ENCODE peak calls at places on chromosomes 7 and 10, in ten cellular contexts. D is NCI-H2081; I is tibial artery; C is adrenal gland; G is stimulated activated CD8-positive, alpha-beta memory T cell treated with anti-CD3 and anti-CD28 coated beads, Interleukin-2, amount 100 ng/mL, for 1 hour; Q is ACHN; X is RWPE1; T is fibroblast of gingiva; U is stimulated activated CD4-positive, alpha-beta T cell treated with anti-CD3 and anti-CD28 coated beads, Interleukin-12 subunit alpha, Interleukin-12 subunit beta, amount 100 ng/mL, for 4 hours; L is fibroblast of the conjunctiva. K is an unnamed sample.

GRCh38 chr10:47291682-47292081 is 8.3 kb upstream of the GDF10 start:
- DNase-seq in D (no peak), I (peak), C (no peak), G (no peak), Q (no peak), X (no peak), T (no peak), U (no peak), L (no peak), K (no peak)

GRCh38 chr10:48292616-48293015 is 13.9 kb upstream of the MAPK8 start:
- DNase-seq in D (no peak), I (no peak), C (no peak), G (no peak), Q (no peak), X (no peak), T (no peak), U (no peak), L (no peak), K (no peak)

GRCh38 chr10:69383485-69384089 is 33.1 kb downstream of the TACR2 start:
- DNase-seq in D (no peak), I (no peak), C (no peak), G (no peak), Q (peak), X (no peak), T (peak), U (no peak), L (peak), K (no peak)

GRCh38 chr10:5985029-5985428 is 7.7 kb upstream of the IL15RA start:
- DNase-seq in D (no peak), I (no peak), C (no peak), G (no peak), Q (no peak), X (no peak), T (no peak), U (no peak), L (no peak), K (no peak)

GRCh38 chr7:129670636-129671035 is 59.1 kb downstream of the NRF1 start:
- DNase-seq in D (no peak), I (no peak), C (no peak), G (no peak), Q (no peak), X (no peak), T (no peak), U (no peak), L (no peak), K (no peak)

GRCh38 chr10:28593811-28594210 is 60.9 kb downstream of the WAC start:
- DNase-seq in D (no peak), I (no peak), C (no peak), G (no peak), Q (no peak), X (no peak), T (no peak), U (no peak), L (no peak), K (no peak)

GRCh38 chr7:150950496-150951180 is 27.5 kb downstream of the KCNH2 start:
- DNase-seq in D (no peak), I (no peak), C (no peak), G (no peak), Q (no peak), X (no peak), T (no peak), U (no peak), L (no peak), K (no peak)

GRCh38 chr10:4162571-4163286 is 377.7 kb upstream of the KLF6 start:
- DNase-seq in D (no peak), I (no peak), C (no peak), G (no peak), Q (no peak), X (no peak), T (no peak), U (no peak), L (no peak), K (no peak)

GRCh38 chr10:91528768-91529167 is 104.1 kb downstream of the PPP1R3C start:
- DNase-seq in D (no peak), I (no peak), C (no peak), G (no peak), Q (no peak), X (no peak), T (no peak), U (no peak), L (no peak), K (no peak)

GRCh38 chr10:91901784-91902677 is 7.3 kb downstream of the FGFBP3 start:
- DNase-seq in D (peak), I (no peak), C (peak), G (peak), Q (peak), X (peak), T (peak), U (peak), L (peak), K (peak)

GRCh38 chr7:24767878-24768569 is 10.8 kb upstream of the GSDME start:
- DNase-seq in D (no peak), I (no peak), C (no peak), G (no peak), Q (no peak), X (no peak), T (no peak), U (no peak), L (no peak), K (no peak)

GRCh38 chr7:47847207-47847606 is 101.1 kb downstream of the PKD1L1 start:
- DNase-seq in D (no peak), I (no peak), C (no peak), G (no peak), Q (no peak), X (no peak), T (no peak), U (no peak), L (no peak), K (no peak)

GRCh38 chr7:17971392-17971791 is 31.1 kb upstream of the SNX13 start:
- DNase-seq in D (no peak), I (no peak), C (no peak), G (no peak), Q (peak), X (peak), T (peak), U (no peak), L (no peak), K (peak)

K was measured in DMS53.